ENCODE peak calls at places on chromosomes 13 and 19, in seven cellular contexts. W is EL, L is epithelial cell of esophagus, U is kidney, A is glutamatergic neuron, D is kidney epithelial cell, M is GM20000. Y is an unnamed sample.

GRCh38 chr13:112822851-112823250 is 133.0 kb downstream of the ATP11A start:
- DNase-seq in W (no peak), L (no peak), U (no peak), A (no peak), D (no peak), M (no peak), Y (no peak)

GRCh38 chr13:44903596-44903995 is 85.7 kb downstream of the NUFIP1 start:
- DNase-seq in W (peak; percentile 26), L (no peak), U (peak; percentile 94), A (no peak), D (no peak), M (no peak), Y (peak; percentile 58)

GRCh38 chr19:3343619-3344502 is 22.5 kb upstream of the NFIC start:
- DNase-seq in W (peak; percentile 79), L (peak; percentile 90), U (peak; percentile 95), A (no peak), D (no peak), M (no peak), Y (peak; percentile 45)

GRCh38 chr13:111228262-111229144 is 91.9 kb upstream of the TEX29 start:
- DNase-seq in W (no peak), L (no peak), U (peak; percentile 81), A (no peak), D (peak; percentile 95), M (no peak), Y (no peak)

GRCh38 chr19:3636962-3637361 is 10.4 kb upstream of the CACTIN start:
- DNase-seq in W (no peak), L (no peak), U (no peak), A (no peak), D (no peak), M (no peak), Y (no peak)

GRCh38 chr19:52170863-52171320 is 529 bp downstream of the ZNF836 start:
- DNase-seq in W (peak; percentile 21), L (no peak), U (peak; percentile 80), A (peak; percentile 57), D (no peak), M (no peak), Y (peak; percentile 56)

GRCh38 chr13:47119568-47120080 is 222.8 kb upstream of the HTR2A start:
- DNase-seq in W (peak; percentile 18), L (no peak), U (no peak), A (no peak), D (no peak), M (no peak), Y (no peak)

GRCh38 chr13:76708138-76708537 is 178.1 kb downstream of the KCTD12 start:
- DNase-seq in W (no peak), L (no peak), U (no peak), A (no peak), D (no peak), M (no peak), Y (no peak)

GRCh38 chr19:2477141-2477710 is 1.3 kb downstream of the GADD45B start:
- DNase-seq in W (peak; percentile 48), L (peak; percentile 76), U (peak; percentile 90), A (no peak), D (no peak), M (no peak), Y (peak; percentile 63)

GRCh38 chr13:23956106-23956505 is 58.8 kb upstream of the C1QTNF9B start:
- DNase-seq in W (peak; percentile 46), L (peak; percentile 92), U (no peak), A (no peak), D (peak; percentile 82), M (no peak), Y (no peak)